ENCODE peak calls at places on chromosomes 12 and 14, in five cellular contexts. One of them, this sample, is unnamed.

GRCh38 chr12:120488057-120488660 is 7.8 kb upstream of the DYNLL1 start:
- DNase-seq in cardiac muscle cell: peak; percentile 48
- DNase-seq in mammary epithelial cell: no peak
- DNase-seq in Karpas-422: no peak
- DNase-seq in left lung: no peak
- DNase-seq in this sample: no peak

GRCh38 chr12:98355322-98355721 is 160.1 kb upstream of the TMPO start:
- DNase-seq in cardiac muscle cell: peak; percentile 16
- DNase-seq in mammary epithelial cell: peak; percentile 75
- DNase-seq in Karpas-422: no peak
- DNase-seq in left lung: no peak
- DNase-seq in this sample: no peak

GRCh38 chr14:52992236-52992635 is 41.4 kb upstream of the FERMT2 start:
- DNase-seq in cardiac muscle cell: peak; percentile 57
- DNase-seq in mammary epithelial cell: no peak
- DNase-seq in Karpas-422: no peak
- DNase-seq in left lung: no peak
- DNase-seq in this sample: no peak

GRCh38 chr14:92702441-92702918 is 45.9 kb downstream of the LGMN start:
- DNase-seq in cardiac muscle cell: no peak
- DNase-seq in mammary epithelial cell: no peak
- DNase-seq in Karpas-422: no peak
- DNase-seq in left lung: peak; percentile 52
- DNase-seq in this sample: no peak

GRCh38 chr14:24673534-24674203 is 39.7 kb upstream of the GZMB start:
- DNase-seq in cardiac muscle cell: no peak
- DNase-seq in mammary epithelial cell: peak; percentile 80
- DNase-seq in Karpas-422: peak; percentile 45
- DNase-seq in left lung: no peak
- DNase-seq in this sample: peak; percentile 16

GRCh38 chr12:109653896-109654295 is 59.7 kb upstream of the FAM222A start:
- DNase-seq in cardiac muscle cell: no peak
- DNase-seq in mammary epithelial cell: no peak
- DNase-seq in Karpas-422: no peak
- DNase-seq in left lung: no peak
- DNase-seq in this sample: no peak

GRCh38 chr14:50798048-50798421 is 32.9 kb downstream of the NIN start:
- DNase-seq in cardiac muscle cell: no peak
- DNase-seq in mammary epithelial cell: no peak
- DNase-seq in Karpas-422: peak; percentile 79
- DNase-seq in left lung: no peak
- DNase-seq in this sample: no peak

GRCh38 chr12:3034067-3034750 is 43.0 kb upstream of the TSPAN9 start:
- DNase-seq in cardiac muscle cell: peak; percentile 76
- DNase-seq in mammary epithelial cell: peak; percentile 46
- DNase-seq in Karpas-422: peak; percentile 91
- DNase-seq in left lung: no peak
- DNase-seq in this sample: no peak

GRCh38 chr14:24075485-24076301 is 4.3 kb downstream of the CPNE6 start:
- DNase-seq in cardiac muscle cell: no peak
- DNase-seq in mammary epithelial cell: no peak
- DNase-seq in Karpas-422: peak; percentile 63
- DNase-seq in left lung: no peak
- DNase-seq in this sample: no peak

GRCh38 chr14:48536318-48536717 is 860.9 kb upstream of the MDGA2 start:
- DNase-seq in cardiac muscle cell: no peak
- DNase-seq in mammary epithelial cell: no peak
- DNase-seq in Karpas-422: peak; percentile 54
- DNase-seq in left lung: no peak
- DNase-seq in this sample: no peak

GRCh38 chr12:34292736-34293625 is 270.7 kb downstream of the ALG10 start:
- DNase-seq in cardiac muscle cell: no peak
- DNase-seq in mammary epithelial cell: no peak
- DNase-seq in Karpas-422: no peak
- DNase-seq in left lung: peak; percentile 20
- DNase-seq in this sample: no peak
- H3K9me3 ChIP-seq in cardiac muscle cell: no peaks in the 10 kb centered on the region
- H3K9me3 ChIP-seq in mammary epithelial cell: peaks cover 63% of the 10 kb centered on the region
- H3K9me3 ChIP-seq in Karpas-422: peaks cover 43% of the 10 kb centered on the region
- H3K9me3 ChIP-seq in left lung: no peaks in the 10 kb centered on the region
- H3K9me3 ChIP-seq in this sample: no peaks in the 10 kb centered on the region

GRCh38 chr12:34297790-34298164 is 275.5 kb downstream of the ALG10 start:
- DNase-seq in cardiac muscle cell: no peak
- DNase-seq in mammary epithelial cell: no peak
- DNase-seq in Karpas-422: no peak
- DNase-seq in left lung: no peak
- DNase-seq in this sample: no peak
- H3K9me3 ChIP-seq in cardiac muscle cell: no peaks in the 10 kb centered on the region
- H3K9me3 ChIP-seq in mammary epithelial cell: peaks cover 83% of the 10 kb centered on the region
- H3K9me3 ChIP-seq in Karpas-422: peaks cover 38% of the 10 kb centered on the region
- H3K9me3 ChIP-seq in left lung: no peaks in the 10 kb centered on the region
- H3K9me3 ChIP-seq in this sample: no peaks in the 10 kb centered on the region

DNA sequence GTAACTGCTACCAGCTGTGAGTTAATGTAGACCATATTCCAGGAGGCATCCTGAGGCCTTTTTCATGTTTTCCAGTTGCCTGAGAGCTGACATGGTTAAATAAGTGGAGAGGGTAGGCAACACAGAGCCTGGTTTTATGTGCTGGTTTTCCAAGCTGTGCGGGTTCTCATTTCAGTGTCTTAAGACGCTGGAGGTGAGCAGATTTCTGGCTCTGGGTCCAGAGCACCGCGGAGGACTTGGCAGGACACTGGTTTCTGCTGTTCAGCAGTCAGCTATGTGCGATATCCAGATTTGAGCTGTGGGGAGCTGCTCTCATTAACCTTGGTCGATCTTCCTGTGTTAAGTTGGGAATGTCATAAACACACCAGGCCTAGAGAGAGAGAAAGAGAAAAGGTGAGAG is 680.8 kb downstream of the BCL11B start:
- DNase-seq in cardiac muscle cell: no peak
- DNase-seq in mammary epithelial cell: no peak
- DNase-seq in Karpas-422: no peak
- DNase-seq in left lung: no peak
- DNase-seq in this sample: no peak
- H3K9me3 ChIP-seq in cardiac muscle cell: no peaks in the 10 kb centered on the region
- H3K9me3 ChIP-seq in mammary epithelial cell: no peaks in the 10 kb centered on the region
- H3K9me3 ChIP-seq in Karpas-422: peaks cover 13% of the 10 kb centered on the region
- H3K9me3 ChIP-seq in left lung: no peaks in the 10 kb centered on the region
- H3K9me3 ChIP-seq in this sample: no peaks in the 10 kb centered on the region

DNA sequence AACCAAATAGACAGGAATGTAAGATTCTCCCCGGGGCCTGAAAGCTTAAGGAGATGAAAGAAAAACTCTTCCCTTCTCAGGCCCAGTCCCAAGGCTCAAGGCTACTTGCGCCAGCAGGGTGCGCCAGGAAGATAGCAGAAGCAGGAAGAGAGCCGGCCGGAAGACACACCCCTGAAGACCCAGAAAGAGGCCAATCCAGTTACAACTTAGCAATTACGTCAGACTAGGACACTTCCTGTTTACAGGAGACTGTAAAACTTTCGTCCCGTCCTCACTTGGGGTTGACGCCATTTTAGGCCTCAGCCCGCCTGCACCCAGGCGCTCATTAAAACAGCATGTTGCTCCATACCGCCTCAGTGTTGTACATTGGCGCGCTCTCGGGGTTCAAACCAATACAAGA is 9.4 kb downstream of the COX16 start:
- DNase-seq in cardiac muscle cell: no peak
- DNase-seq in mammary epithelial cell: no peak
- DNase-seq in Karpas-422: no peak
- DNase-seq in left lung: no peak
- DNase-seq in this sample: no peak
- H3K9me3 ChIP-seq in cardiac muscle cell: no peaks in the 10 kb centered on the region
- H3K9me3 ChIP-seq in mammary epithelial cell: no peaks in the 10 kb centered on the region
- H3K9me3 ChIP-seq in Karpas-422: peaks cover 28% of the 10 kb centered on the region
- H3K9me3 ChIP-seq in left lung: no peaks in the 10 kb centered on the region
- H3K9me3 ChIP-seq in this sample: no peaks in the 10 kb centered on the region

This sample was measured in T-helper 17 cell.